ENCODE peak calls at places on chromosomes 1 and 21, in ten cellular contexts. B, T, Y, L, F, A, P, G, S and D are unnamed samples.
A peak's percentile ranks its signal among the peaks of the same experiment; 100 is the strongest.

GRCh38 chr21:39281853-39282252 is 31.6 kb downstream of the BRWD1 start:
- DNase-seq in A (no peak), B (no peak), S (no peak), P (no peak), L (no peak), T (no peak), G (no peak), Y (no peak), F (no peak), D (no peak)

GRCh38 chr1:231959225-231959884 is 332.8 kb downstream of the DISC1 start:
- DNase-seq in P (no peak), Y (no peak), L (no peak), G (no peak), F (no peak), B (no peak), A (no peak), T (no peak), S (no peak), D (no peak)

GRCh38 chr1:9909222-9910046 is 635 bp downstream of the CTNNBIP1 start:
- DNase-seq in S (peak; percentile 27), P (peak; percentile 37), B (peak; percentile 44), F (peak; percentile 63), Y (peak; percentile 40), L (no peak), T (no peak), G (peak; percentile 31), A (peak; percentile 51), D (no peak)

GRCh38 chr1:41122851-41123518 is 101.5 kb upstream of the SLFNL1 start:
- DNase-seq in P (peak; percentile 74), T (no peak), B (no peak), G (peak; percentile 95), Y (no peak), F (peak; percentile 3), A (no peak), S (peak; percentile 55), L (peak; percentile 6), D (peak; percentile 84)

GRCh38 chr1:115507256-115507589 is 134.5 kb upstream of the VANGL1 start:
- DNase-seq in F (peak; percentile 60), T (peak; percentile 58), L (peak; percentile 59), B (no peak), A (no peak), G (peak; percentile 76), S (peak; percentile 7), P (no peak), Y (no peak), D (peak; percentile 22)

GRCh38 chr1:33410091-33410701 is 20.7 kb downstream of the PHC2 start:
- DNase-seq in F (no peak), Y (peak; percentile 24), L (no peak), G (peak; percentile 93), A (peak; percentile 36), B (no peak), T (no peak), P (no peak), S (no peak), D (peak; percentile 80)

GRCh38 chr1:30451532-30452125 is 271.8 kb downstream of the MATN1 start:
- DNase-seq in B (peak; percentile 7), Y (no peak), T (peak; percentile 8), G (no peak), S (no peak), L (no peak), F (no peak), P (no peak), A (no peak), D (no peak)

GRCh38 chr1:54887665-54888071 is 673 bp upstream of the DHCR24 start:
- DNase-seq in L (no peak), P (no peak), S (no peak), G (peak; percentile 50), A (no peak), Y (peak; percentile 52), F (peak; percentile 51), T (peak; percentile 41), B (no peak), D (no peak)

GRCh38 chr21:29155118-29155932 is 24.9 kb downstream of the MAP3K7CL start:
- DNase-seq in S (peak; percentile 23), L (no peak), B (no peak), G (peak; percentile 76), F (peak; percentile 35), T (peak; percentile 49), P (peak; percentile 6), A (peak; percentile 75), Y (peak; percentile 56), D (peak; percentile 84)

GRCh38 chr1:68313736-68314594 is 81.6 kb upstream of the WLS start:
- DNase-seq in L (no peak), T (no peak), F (no peak), Y (no peak), S (no peak), P (no peak), G (peak; percentile 42), A (no peak), B (no peak), D (no peak)

DNA sequence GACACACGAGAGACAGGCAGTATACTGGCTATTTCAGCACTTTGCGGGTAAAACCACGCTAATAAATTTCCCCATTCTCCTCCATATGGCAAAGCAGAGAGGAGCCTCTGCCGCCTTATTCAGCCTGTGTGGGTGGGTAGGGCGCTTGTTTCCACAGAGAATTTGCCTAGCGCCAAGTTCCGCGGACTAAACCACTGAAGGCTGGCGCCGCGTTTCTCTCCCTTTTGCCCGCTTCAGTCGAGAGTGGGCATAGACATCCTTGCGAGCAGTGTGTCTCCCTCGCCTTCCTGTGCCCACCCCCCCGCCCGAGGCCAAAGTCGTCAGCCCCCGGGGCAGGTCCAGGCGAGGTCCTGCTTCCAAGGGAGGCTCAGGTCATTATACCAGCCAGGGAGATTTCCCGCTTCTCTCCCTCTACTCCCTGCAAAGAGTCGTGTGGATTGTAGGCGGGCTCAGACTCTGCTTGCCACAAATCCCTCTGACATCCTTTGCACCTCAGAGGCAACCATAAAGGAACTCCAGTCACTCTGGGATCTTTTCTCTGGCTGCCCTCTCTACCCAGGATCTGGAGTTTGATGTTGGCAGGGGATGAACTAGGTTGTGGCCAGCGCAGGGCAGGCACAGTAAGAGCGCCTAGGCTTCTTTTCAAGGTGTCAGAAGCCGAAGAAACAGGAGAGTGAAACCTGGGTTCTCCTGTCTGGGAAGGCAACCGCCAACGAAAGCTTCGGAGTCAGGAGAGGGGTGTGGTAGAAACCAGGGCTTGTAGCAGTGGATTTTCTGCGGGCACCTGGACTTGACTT is 8.8 kb downstream of the HLX start:
- DNase-seq in B (no peak), L (no peak), G (peak; percentile 69), P (no peak), T (peak; percentile 48), S (no peak), F (peak; percentile 58), A (no peak), Y (no peak), D (no peak)
- H3K27me3 ChIP-seq in B (no peaks in the 10 kb centered on the region), L (peaks cover 71% of the 10 kb centered on the region), G (peaks cover 18% of the 10 kb centered on the region), P (peaks cover 34% of the 10 kb centered on the region), T (peaks cover 100% of the 10 kb centered on the region), S (no peaks in the 10 kb centered on the region), F (peaks cover 100% of the 10 kb centered on the region), A (peaks cover 87% of the 10 kb centered on the region), Y (peaks cover 31% of the 10 kb centered on the region), D (peaks cover 89% of the 10 kb centered on the region)

GRCh38 chr1:90708236-90708786 is 8.8 kb downstream of the BARHL2 start:
- DNase-seq in T (no peak), S (no peak), P (no peak), F (no peak), Y (no peak), A (no peak), L (no peak), B (no peak), G (no peak), D (no peak)

GRCh38 chr1:90707363-90707710 is 9.8 kb downstream of the BARHL2 start:
- DNase-seq in G (peak; percentile 66), P (peak; percentile 13), F (peak; percentile 86), S (peak; percentile 63), B (no peak), A (no peak), Y (no peak), L (peak; percentile 81), T (peak; percentile 87), D (no peak)

GRCh38 chr1:90704817-90705216 is 12.3 kb downstream of the BARHL2 start:
- DNase-seq in T (peak; percentile 76), P (no peak), Y (no peak), S (no peak), A (no peak), G (no peak), L (no peak), F (peak; percentile 82), B (no peak), D (no peak)

GRCh38 chr1:90706437-90707362 is 10.4 kb downstream of the BARHL2 start:
- DNase-seq in Y (peak; percentile 33), F (peak; percentile 81), G (peak; percentile 41), S (peak; percentile 51), T (peak; percentile 74), P (no peak), L (no peak), B (peak; percentile 30), A (no peak), D (no peak)

DNA sequence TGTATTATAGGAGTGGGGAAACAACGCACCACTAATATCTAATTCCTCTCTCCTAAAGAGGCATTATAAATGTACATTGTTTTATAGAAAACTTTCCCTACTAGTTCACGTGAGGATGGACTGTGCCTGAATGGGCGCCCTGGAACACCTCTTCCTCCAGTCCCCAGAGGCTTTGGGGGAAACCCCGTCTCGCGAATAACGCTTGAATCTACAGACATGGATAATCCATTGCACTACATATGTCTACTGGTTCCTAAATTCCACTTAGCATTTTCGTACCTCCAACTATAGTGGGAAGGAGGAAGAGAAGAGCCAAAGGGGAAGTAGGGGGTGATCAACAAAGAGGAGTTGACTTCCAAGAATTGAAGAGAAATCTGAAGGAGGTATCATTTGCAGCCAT is 11.2 kb downstream of the BARHL2 start:
- DNase-seq in F (peak; percentile 24), A (no peak), P (no peak), Y (no peak), L (no peak), G (no peak), S (no peak), T (no peak), B (no peak), D (no peak)
- H3K27me3 ChIP-seq in F (peaks cover 71% of the 10 kb centered on the region), A (peaks cover 99% of the 10 kb centered on the region), P (peaks cover 56% of the 10 kb centered on the region), Y (peaks cover 89% of the 10 kb centered on the region), L (peaks cover 76% of the 10 kb centered on the region), G (peaks cover 70% of the 10 kb centered on the region), S (peaks cover 6% of the 10 kb centered on the region), T (peaks cover 65% of the 10 kb centered on the region), B (peaks cover 2% of the 10 kb centered on the region), D (peaks cover 58% of the 10 kb centered on the region)

GRCh38 chr1:31507221-31507620 is 69.1 kb upstream of the TINAGL1 start:
- DNase-seq in L (no peak), G (no peak), F (peak; percentile 23), T (no peak), S (no peak), B (no peak), P (peak; percentile 36), A (no peak), Y (no peak), D (no peak)
- H3K27me3 ChIP-seq in L (no peaks in the 10 kb centered on the region), G (peaks cover 57% of the 10 kb centered on the region), F (peaks cover 2% of the 10 kb centered on the region), T (no peaks in the 10 kb centered on the region), S (no peaks in the 10 kb centered on the region), B (no peaks in the 10 kb centered on the region), P (no peaks in the 10 kb centered on the region), A (peaks cover 20% of the 10 kb centered on the region), Y (peaks cover 45% of the 10 kb centered on the region), D (peaks cover 29% of the 10 kb centered on the region)

DNA sequence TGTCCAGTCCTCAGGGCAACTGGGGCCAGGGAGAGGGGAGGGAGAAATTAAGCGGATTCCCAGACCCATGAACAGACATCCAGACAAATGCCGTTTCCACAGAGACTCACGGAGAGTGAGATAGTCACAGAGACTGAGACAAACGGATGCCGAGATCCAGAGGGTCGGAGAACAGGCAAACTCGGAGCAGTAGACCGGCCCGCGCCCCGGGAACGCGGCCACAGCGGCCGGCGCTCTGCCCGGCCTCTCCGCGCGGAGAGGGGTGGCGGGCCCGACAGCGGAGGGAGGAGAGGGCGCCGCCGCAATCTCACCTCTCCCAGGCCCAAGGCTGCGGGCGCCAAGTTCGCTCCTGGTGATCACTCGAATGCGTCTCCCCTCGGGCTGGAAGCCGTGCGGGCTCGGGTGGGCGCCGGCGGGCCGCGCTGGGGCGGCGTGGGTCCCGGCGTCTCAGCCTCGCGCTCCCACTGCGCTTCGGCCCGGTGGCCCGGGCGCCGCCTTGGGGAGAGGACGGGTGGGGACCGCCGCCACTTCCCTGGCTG is 796 bp upstream of the FOXD2 start:
- DNase-seq in B (no peak), L (no peak), G (peak; percentile 65), A (no peak), S (no peak), Y (no peak), T (no peak), P (peak; percentile 45), F (peak; percentile 82), D (peak; percentile 22)
- H3K27me3 ChIP-seq in B (no peaks in the 10 kb centered on the region), L (peaks cover 89% of the 10 kb centered on the region), G (peaks cover 8% of the 10 kb centered on the region), A (peaks cover 98% of the 10 kb centered on the region), S (peaks cover 8% of the 10 kb centered on the region), Y (peaks cover 19% of the 10 kb centered on the region), T (peaks cover 83% of the 10 kb centered on the region), P (peaks cover 32% of the 10 kb centered on the region), F (peaks cover 97% of the 10 kb centered on the region), D (peaks cover 23% of the 10 kb centered on the region)